ENCODE peak calls at places on chromosomes 6 and 20, in seven cellular contexts. One of them, this sample, is unnamed.
A peak's percentile ranks its signal among the peaks of the same experiment; 100 is the strongest.

GRCh38 chr6:46072866-46073265 is 56.9 kb upstream of the ENPP4 start:
- DNase-seq in GM12878: no peak
- DNase-seq in WTC11: no peak
- DNase-seq in foreskin keratinocyte: no peak
- DNase-seq in fibroblast of mammary gland: no peak
- DNase-seq in omental fat pad: no peak
- DNase-seq in kidney epithelial cell: no peak
- DNase-seq in this sample: no peak

GRCh38 chr20:61092199-61092598 is 159.9 kb upstream of the CDH4 start:
- DNase-seq in GM12878: no peak
- DNase-seq in WTC11: no peak
- DNase-seq in foreskin keratinocyte: no peak
- DNase-seq in fibroblast of mammary gland: no peak
- DNase-seq in omental fat pad: no peak
- DNase-seq in kidney epithelial cell: no peak
- DNase-seq in this sample: no peak

GRCh38 chr20:10671221-10671849 is 2.5 kb downstream of the JAG1 start:
- DNase-seq in GM12878: peak; percentile 69
- DNase-seq in WTC11: peak; percentile 72
- DNase-seq in foreskin keratinocyte: peak; percentile 87
- DNase-seq in fibroblast of mammary gland: peak; percentile 94
- DNase-seq in omental fat pad: no peak
- DNase-seq in kidney epithelial cell: peak; percentile 78
- DNase-seq in this sample: peak; percentile 84

GRCh38 chr6:46356543-46356942 is 134.7 kb downstream of the RCAN2 start:
- DNase-seq in GM12878: no peak
- DNase-seq in WTC11: no peak
- DNase-seq in foreskin keratinocyte: no peak
- DNase-seq in fibroblast of mammary gland: no peak
- DNase-seq in omental fat pad: no peak
- DNase-seq in kidney epithelial cell: no peak
- DNase-seq in this sample: no peak

GRCh38 chr6:90178294-90178678 is 118.4 kb downstream of the BACH2 start:
- DNase-seq in GM12878: no peak
- DNase-seq in WTC11: no peak
- DNase-seq in foreskin keratinocyte: no peak
- DNase-seq in fibroblast of mammary gland: no peak
- DNase-seq in omental fat pad: no peak
- DNase-seq in kidney epithelial cell: no peak
- DNase-seq in this sample: no peak

GRCh38 chr6:99022039-99022609 is 74.4 kb upstream of the FBXL4 start:
- DNase-seq in GM12878: no peak
- DNase-seq in WTC11: no peak
- DNase-seq in foreskin keratinocyte: no peak
- DNase-seq in fibroblast of mammary gland: no peak
- DNase-seq in omental fat pad: no peak
- DNase-seq in kidney epithelial cell: no peak
- DNase-seq in this sample: no peak

GRCh38 chr6:17218023-17218748 is 63.0 kb upstream of the RBM24 start:
- DNase-seq in GM12878: no peak
- DNase-seq in WTC11: no peak
- DNase-seq in foreskin keratinocyte: no peak
- DNase-seq in fibroblast of mammary gland: no peak
- DNase-seq in omental fat pad: no peak
- DNase-seq in kidney epithelial cell: no peak
- DNase-seq in this sample: no peak

GRCh38 chr6:37741757-37742400 is 44.2 kb upstream of the MDGA1 start:
- DNase-seq in GM12878: no peak
- DNase-seq in WTC11: peak; percentile 64
- DNase-seq in foreskin keratinocyte: no peak
- DNase-seq in fibroblast of mammary gland: no peak
- DNase-seq in omental fat pad: no peak
- DNase-seq in kidney epithelial cell: no peak
- DNase-seq in this sample: no peak

GRCh38 chr6:127971945-127972391 is 71.1 kb upstream of the THEMIS start:
- DNase-seq in GM12878: no peak
- DNase-seq in WTC11: no peak
- DNase-seq in foreskin keratinocyte: peak; percentile 87
- DNase-seq in fibroblast of mammary gland: peak; percentile 30
- DNase-seq in omental fat pad: no peak
- DNase-seq in kidney epithelial cell: peak; percentile 66
- DNase-seq in this sample: no peak

GRCh38 chr6:119482850-119483285 is 133.3 kb upstream of the MAN1A1 start:
- DNase-seq in GM12878: no peak
- DNase-seq in WTC11: no peak
- DNase-seq in foreskin keratinocyte: no peak
- DNase-seq in fibroblast of mammary gland: no peak
- DNase-seq in omental fat pad: no peak
- DNase-seq in kidney epithelial cell: no peak
- DNase-seq in this sample: no peak

GRCh38 chr6:87756858-87757257 is 54.8 kb upstream of the AKIRIN2 start:
- DNase-seq in GM12878: peak; percentile 97
- DNase-seq in WTC11: no peak
- DNase-seq in foreskin keratinocyte: peak; percentile 62
- DNase-seq in fibroblast of mammary gland: peak; percentile 92
- DNase-seq in omental fat pad: no peak
- DNase-seq in kidney epithelial cell: no peak
- DNase-seq in this sample: peak; percentile 61

GRCh38 chr20:63858393-63859165 is 2.7 kb upstream of the ABHD16B start:
- DNase-seq in GM12878: no peak
- DNase-seq in WTC11: no peak
- DNase-seq in foreskin keratinocyte: no peak
- DNase-seq in fibroblast of mammary gland: peak; percentile 64
- DNase-seq in omental fat pad: no peak
- DNase-seq in kidney epithelial cell: no peak
- DNase-seq in this sample: no peak

GRCh38 chr6:155126727-155127439 is 131.8 kb downstream of the TIAM2 start:
- DNase-seq in GM12878: no peak
- DNase-seq in WTC11: no peak
- DNase-seq in foreskin keratinocyte: no peak
- DNase-seq in fibroblast of mammary gland: peak; percentile 77
- DNase-seq in omental fat pad: no peak
- DNase-seq in kidney epithelial cell: peak; percentile 85
- DNase-seq in this sample: no peak

GRCh38 chr20:7113577-7114466 is 346.3 kb downstream of the BMP2 start:
- DNase-seq in GM12878: no peak
- DNase-seq in WTC11: peak; percentile 75
- DNase-seq in foreskin keratinocyte: peak; percentile 39
- DNase-seq in fibroblast of mammary gland: peak; percentile 15
- DNase-seq in omental fat pad: no peak
- DNase-seq in kidney epithelial cell: no peak
- DNase-seq in this sample: peak; percentile 10

GRCh38 chr6:139449611-139450000 is 75.2 kb upstream of the CITED2 start:
- DNase-seq in GM12878: no peak
- DNase-seq in WTC11: no peak
- DNase-seq in foreskin keratinocyte: no peak
- DNase-seq in fibroblast of mammary gland: peak; percentile 41
- DNase-seq in omental fat pad: no peak
- DNase-seq in kidney epithelial cell: no peak
- DNase-seq in this sample: no peak

GRCh38 chr6:19837511-19838441 is 606 bp downstream of the ID4 start:
- DNase-seq in GM12878: no peak
- DNase-seq in WTC11: peak; percentile 51
- DNase-seq in foreskin keratinocyte: no peak
- DNase-seq in fibroblast of mammary gland: no peak
- DNase-seq in omental fat pad: no peak
- DNase-seq in kidney epithelial cell: no peak
- DNase-seq in this sample: no peak

GRCh38 chr6:18242062-18242851 is 22.1 kb downstream of the DEK start:
- DNase-seq in GM12878: no peak
- DNase-seq in WTC11: no peak
- DNase-seq in foreskin keratinocyte: peak; percentile 87
- DNase-seq in fibroblast of mammary gland: peak; percentile 95
- DNase-seq in omental fat pad: no peak
- DNase-seq in kidney epithelial cell: peak; percentile 64
- DNase-seq in this sample: peak; percentile 61

GRCh38 chr20:33828326-33828834 is 17.2 kb downstream of the CHMP4B start:
- DNase-seq in GM12878: no peak
- DNase-seq in WTC11: no peak
- DNase-seq in foreskin keratinocyte: no peak
- DNase-seq in fibroblast of mammary gland: no peak
- DNase-seq in omental fat pad: no peak
- DNase-seq in kidney epithelial cell: no peak
- DNase-seq in this sample: no peak

DNA sequence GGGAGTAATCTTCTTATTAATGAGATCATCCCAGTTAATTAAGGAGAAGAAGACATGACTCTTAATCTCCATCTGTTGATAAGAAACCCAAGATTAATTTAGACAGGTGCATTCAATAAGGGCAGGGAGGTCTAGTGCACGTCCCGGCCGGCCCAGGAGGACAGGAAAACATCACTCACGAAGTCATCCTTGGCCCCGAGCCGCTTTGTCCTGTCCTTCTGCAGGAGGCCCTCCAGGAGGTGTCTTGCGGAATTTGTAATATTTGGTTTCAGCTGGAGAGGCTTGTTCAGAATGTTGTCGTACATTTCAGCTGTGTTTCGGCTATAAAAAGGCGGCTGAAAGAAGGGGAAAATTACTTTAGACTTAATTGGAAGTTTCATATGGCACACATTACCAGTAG is 118.4 kb upstream of the SLC2A12 start:
- DNase-seq in GM12878: no peak
- DNase-seq in WTC11: no peak
- DNase-seq in foreskin keratinocyte: peak; percentile 47
- DNase-seq in fibroblast of mammary gland: peak; percentile 49
- DNase-seq in omental fat pad: no peak
- DNase-seq in kidney epithelial cell: no peak
- DNase-seq in this sample: no peak
- TF ChIP-seq CTCF in GM12878: no peak
- TF ChIP-seq CTCF in WTC11: no peak
- TF ChIP-seq CTCF in foreskin keratinocyte: no peak
- TF ChIP-seq CTCF in fibroblast of mammary gland: no peak
- TF ChIP-seq CTCF in omental fat pad: no peak
- TF ChIP-seq CTCF in kidney epithelial cell: peak; percentile 3
- TF ChIP-seq CTCF in this sample: no peak

GRCh38 chr20:62208805-62209755 is 11.0 kb downstream of the HRH3 start:
- DNase-seq in GM12878: no peak
- DNase-seq in WTC11: peak; percentile 78
- DNase-seq in foreskin keratinocyte: peak; percentile 24
- DNase-seq in fibroblast of mammary gland: peak; percentile 5
- DNase-seq in omental fat pad: no peak
- DNase-seq in kidney epithelial cell: no peak
- DNase-seq in this sample: no peak
- TF ChIP-seq CTCF in GM12878: no peak
- TF ChIP-seq CTCF in WTC11: no peak
- TF ChIP-seq CTCF in foreskin keratinocyte: peak; percentile 29
- TF ChIP-seq CTCF in fibroblast of mammary gland: no peak
- TF ChIP-seq CTCF in omental fat pad: no peak
- TF ChIP-seq CTCF in kidney epithelial cell: peak; percentile 31
- TF ChIP-seq CTCF in this sample: no peak

DNA sequence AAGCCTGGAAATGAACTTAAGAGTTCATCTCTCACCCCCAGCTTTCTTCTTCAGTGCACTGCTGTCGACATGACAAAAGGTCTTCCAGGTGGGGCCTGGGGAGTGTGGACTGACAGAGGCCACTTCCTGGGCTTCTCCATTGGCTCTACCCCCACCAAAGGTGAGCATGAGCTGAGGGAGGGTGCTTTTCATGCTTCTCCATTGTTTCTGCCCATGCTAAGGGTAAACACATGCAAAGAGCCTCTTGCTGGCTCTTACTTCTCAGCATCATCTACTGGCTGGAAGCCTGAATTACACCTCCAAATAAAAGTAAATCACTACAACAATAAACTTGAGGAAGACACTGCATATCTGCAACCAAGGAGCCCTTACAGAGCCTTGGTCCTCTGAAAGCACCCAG is 227.2 kb downstream of the EPM2A start:
- DNase-seq in GM12878: no peak
- DNase-seq in WTC11: peak; percentile 16
- DNase-seq in foreskin keratinocyte: no peak
- DNase-seq in fibroblast of mammary gland: no peak
- DNase-seq in omental fat pad: no peak
- DNase-seq in kidney epithelial cell: no peak
- DNase-seq in this sample: no peak
- TF ChIP-seq CTCF in GM12878: no peak
- TF ChIP-seq CTCF in WTC11: peak; percentile 30
- TF ChIP-seq CTCF in foreskin keratinocyte: peak; percentile 60
- TF ChIP-seq CTCF in fibroblast of mammary gland: peak; percentile 28
- TF ChIP-seq CTCF in omental fat pad: no peak
- TF ChIP-seq CTCF in kidney epithelial cell: peak; percentile 16
- TF ChIP-seq CTCF in this sample: no peak

GRCh38 chr6:108120311-108120710 is 45.5 kb upstream of the NR2E1 start:
- DNase-seq in GM12878: no peak
- DNase-seq in WTC11: no peak
- DNase-seq in foreskin keratinocyte: no peak
- DNase-seq in fibroblast of mammary gland: no peak
- DNase-seq in omental fat pad: no peak
- DNase-seq in kidney epithelial cell: no peak
- DNase-seq in this sample: no peak

GRCh38 chr6:108117427-108118358 is 43.2 kb upstream of the OSTM1 start:
- DNase-seq in GM12878: no peak
- DNase-seq in WTC11: peak; percentile 70
- DNase-seq in foreskin keratinocyte: no peak
- DNase-seq in fibroblast of mammary gland: peak; percentile 17
- DNase-seq in omental fat pad: no peak
- DNase-seq in kidney epithelial cell: no peak
- DNase-seq in this sample: no peak

GRCh38 chr6:108118791-108119211 is 44.3 kb upstream of the OSTM1 start:
- DNase-seq in GM12878: no peak
- DNase-seq in WTC11: no peak
- DNase-seq in foreskin keratinocyte: no peak
- DNase-seq in fibroblast of mammary gland: peak; percentile 8
- DNase-seq in omental fat pad: no peak
- DNase-seq in kidney epithelial cell: no peak
- DNase-seq in this sample: no peak

GRCh38 chr6:108118359-108118724 is 43.8 kb upstream of the OSTM1 start:
- DNase-seq in GM12878: no peak
- DNase-seq in WTC11: no peak
- DNase-seq in foreskin keratinocyte: no peak
- DNase-seq in fibroblast of mammary gland: no peak
- DNase-seq in omental fat pad: no peak
- DNase-seq in kidney epithelial cell: no peak
- DNase-seq in this sample: no peak

DNA sequence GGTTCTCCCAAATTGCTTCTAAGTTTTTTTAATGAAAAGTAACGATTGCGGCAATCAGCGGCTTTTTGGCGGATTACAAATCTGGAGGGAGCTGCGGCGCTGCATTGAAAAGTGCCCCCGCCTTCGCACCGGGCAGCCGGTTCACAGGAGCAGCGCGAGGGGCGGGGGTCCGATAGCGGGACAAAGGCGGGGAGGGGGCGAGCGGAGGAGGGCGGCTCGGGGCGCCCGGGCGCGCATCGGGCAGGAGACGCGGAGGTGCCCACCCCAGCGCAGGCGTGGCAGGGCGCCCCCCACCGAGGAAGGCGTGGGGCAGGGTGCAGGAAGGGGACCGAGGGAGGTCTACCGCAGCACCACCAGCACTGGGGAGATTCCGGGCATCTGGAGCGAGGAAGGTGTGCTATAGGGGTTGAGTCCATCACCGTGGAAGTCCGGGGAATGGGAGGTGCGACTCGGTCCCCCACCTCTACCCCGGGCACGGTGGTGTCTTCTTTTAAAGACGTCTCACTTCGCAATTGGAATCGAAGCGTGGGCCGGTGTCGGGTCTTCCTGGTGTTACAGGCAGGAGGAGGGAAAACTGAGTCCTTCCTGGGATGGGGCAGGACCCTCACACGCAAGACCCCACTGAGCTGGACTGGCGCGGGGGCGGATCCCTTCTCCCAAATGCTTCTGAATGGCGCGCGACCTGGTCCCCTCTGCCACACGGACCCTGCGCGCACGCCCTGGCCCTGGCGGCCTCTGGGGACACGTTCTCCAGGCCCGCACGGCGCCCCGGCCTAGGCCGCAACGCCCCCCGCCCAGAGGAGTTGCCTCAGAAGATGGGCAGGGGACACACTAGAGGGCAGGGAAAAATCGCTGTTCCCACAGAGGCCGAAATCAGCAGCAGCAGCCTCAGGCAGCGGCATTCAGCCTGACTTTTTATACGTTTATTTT is 44.9 kb upstream of the OSTM1 start:
- DNase-seq in GM12878: no peak
- DNase-seq in WTC11: peak; percentile 69
- DNase-seq in foreskin keratinocyte: no peak
- DNase-seq in fibroblast of mammary gland: no peak
- DNase-seq in omental fat pad: no peak
- DNase-seq in kidney epithelial cell: no peak
- DNase-seq in this sample: no peak
- TF ChIP-seq CTCF in GM12878: no peak
- TF ChIP-seq CTCF in WTC11: no peak
- TF ChIP-seq CTCF in foreskin keratinocyte: no peak
- TF ChIP-seq CTCF in fibroblast of mammary gland: no peak
- TF ChIP-seq CTCF in omental fat pad: no peak
- TF ChIP-seq CTCF in kidney epithelial cell: no peak
- TF ChIP-seq CTCF in this sample: no peak

This sample was measured in AG09319.